ENCODE peak calls at places on chromosomes 4 and X, in nine cellular contexts. O is bronchial epithelial cell; Q is A172; T is aorta; M is WTC11; S is NCI-H1694; B is activated T-cell treated with anti-CD3 and anti-CD28 coated beads for 1 hour; L is naive thymus-derived CD4-positive, alpha-beta T cell; U is activated CD8-positive, alpha-beta memory T cell treated with anti-CD3 and anti-CD28 coated beads for 1 hour. Z is an unnamed sample.

GRCh38 chr4:37392540-37393255 is 148.2 kb downstream of the NWD2 start:
- DNase-seq in S (no peak), U (no peak), M (no peak), B (no peak), Q (peak), T (no peak), O (peak), L (no peak), Z (no peak)

GRCh38 chrX:46670316-46670715 is 88.6 kb downstream of the SLC9A7 start:
- DNase-seq in B (no peak), S (no peak), T (no peak), L (no peak), M (no peak), Q (no peak), O (no peak), U (no peak), Z (no peak)

GRCh38 chr4:109977854-109978501 is 65.3 kb downstream of the EGF start:
- DNase-seq in Q (peak), L (no peak), S (peak), B (no peak), O (peak), U (no peak), T (no peak), M (no peak), Z (no peak)

GRCh38 chr4:65670331-65671031 is at the start of gene EPHA5:
- DNase-seq in U (no peak), Q (peak), O (peak), L (no peak), M (peak), B (no peak), S (peak), T (peak), Z (no peak)

GRCh38 chr4:13617801-13618200 is 9.7 kb downstream of the BOD1L1 start:
- DNase-seq in Q (no peak), O (no peak), B (no peak), S (no peak), M (no peak), L (no peak), T (no peak), U (no peak), Z (no peak)

GRCh38 chr4:23333946-23334878 is 555.6 kb downstream of the PPARGC1A start:
- DNase-seq in Q (peak), L (peak), U (no peak), S (no peak), O (peak), B (no peak), M (peak), T (no peak), Z (no peak)

GRCh38 chrX:69277961-69278795 is 112.9 kb upstream of the PJA1 start:
- DNase-seq in M (peak), T (no peak), S (no peak), L (no peak), Q (no peak), U (no peak), O (no peak), B (no peak), Z (no peak)

GRCh38 chrX:110346681-110347080 is 12.0 kb upstream of the RTL9 start:
- DNase-seq in S (no peak), U (no peak), Q (no peak), M (peak), B (no peak), O (no peak), T (peak), L (no peak), Z (no peak)

GRCh38 chr4:121794505-121795192 is 6.5 kb upstream of the EXOSC9 start:
- DNase-seq in M (no peak), S (no peak), U (no peak), L (no peak), Q (no peak), B (no peak), T (no peak), O (no peak), Z (no peak)